ENCODE peak calls at places on chromosome 17, in four cellular contexts. V is HepG2, R is GM12878, Q is K562. A is an unnamed sample.

GRCh38 chr17:40551874-40552768 is 13.2 kb downstream of the CCR7 start:
- DNase-seq in V (peak; percentile 95), R (no peak), Q (peak; percentile 0), A (no peak)

GRCh38 chr17:42361781-42362186 is 26.5 kb downstream of the STAT3 start:
- DNase-seq in V (peak; percentile 34), R (no peak), Q (no peak), A (no peak)

GRCh38 chr17:81865733-81866439 is 5.3 kb downstream of the ARHGDIA start:
- DNase-seq in V (peak; percentile 68), R (no peak), Q (no peak), A (no peak)

GRCh38 chr17:1227917-1228751 is 42.1 kb upstream of the BHLHA9 start:
- DNase-seq in V (no peak), R (peak; percentile 32), Q (no peak), A (no peak)

GRCh38 chr17:72514321-72514861 is 393.6 kb downstream of the SOX9 start:
- DNase-seq in V (no peak), R (no peak), Q (no peak), A (no peak)

GRCh38 chr17:69246726-69247375 is 18.2 kb upstream of the ABCA10 start:
- DNase-seq in V (peak; percentile 62), R (peak; percentile 25), Q (peak; percentile 62), A (peak; percentile 14)

GRCh38 chr17:78573955-78574354 is 3.2 kb downstream of the DNAH17 start:
- DNase-seq in V (peak; percentile 31), R (no peak), Q (peak; percentile 46), A (no peak)

GRCh38 chr17:68640601-68641000 is 39.4 kb upstream of the FAM20A start:
- DNase-seq in V (no peak), R (no peak), Q (no peak), A (no peak)

GRCh38 chr17:1083451-1084187 is 86.7 kb downstream of the TIMM22 start:
- DNase-seq in V (no peak), R (no peak), Q (no peak), A (no peak)

GRCh38 chr17:76179496-76180467 is 38.7 kb upstream of the FOXJ1 start:
- DNase-seq in V (no peak), R (peak; percentile 46), Q (peak; percentile 79), A (no peak)

GRCh38 chr17:48121921-48122650 is 14.5 kb downstream of the SNX11 start:
- DNase-seq in V (no peak), R (no peak), Q (no peak), A (no peak)

GRCh38 chr17:32515677-32516383 is 29.0 kb downstream of the CDK5R1 start:
- DNase-seq in V (no peak), R (peak; percentile 89), Q (no peak), A (no peak)

GRCh38 chr17:47204722-47205418 is 4.3 kb upstream of the MYL4 start:
- DNase-seq in V (no peak), R (peak; percentile 77), Q (peak; percentile 61), A (no peak)

GRCh38 chr17:56809106-56809819 is 24.5 kb downstream of the C17orf67 start:
- DNase-seq in V (no peak), R (no peak), Q (no peak), A (no peak)

GRCh38 chr17:66716236-66717026 is 118.5 kb upstream of the CACNG5 start:
- DNase-seq in V (no peak), R (no peak), Q (no peak), A (no peak)

GRCh38 chr17:42536372-42537155 is 523 bp downstream of the NAGLU start:
- DNase-seq in V (peak; percentile 86), R (no peak), Q (peak; percentile 90), A (peak; percentile 78)

GRCh38 chr17:46738544-46738943 is 79.9 kb downstream of the WNT3 start:
- DNase-seq in V (no peak), R (no peak), Q (no peak), A (no peak)

GRCh38 chr17:74118504-74118903 is 85.0 kb upstream of the RPL38 start:
- DNase-seq in V (no peak), R (no peak), Q (no peak), A (no peak)

GRCh38 chr17:42281571-42282096 is 5.4 kb upstream of the STAT5B start:
- DNase-seq in V (no peak), R (no peak), Q (no peak), A (peak; percentile 2)

GRCh38 chr17:43702636-43703035 is 40.9 kb upstream of the MEOX1 start:
- DNase-seq in V (peak; percentile 65), R (no peak), Q (peak; percentile 59), A (peak; percentile 56)

GRCh38 chr17:3004925-3005324 is 58.5 kb downstream of the OR1D5 start:
- DNase-seq in V (no peak), R (no peak), Q (no peak), A (no peak)

GRCh38 chr17:28549274-28550132 is 2.9 kb downstream of the UNC119 start:
- DNase-seq in V (no peak), R (no peak), Q (no peak), A (no peak)

GRCh38 chr17:2075336-2076056 is 20.6 kb downstream of the HIC1 start:
- DNase-seq in V (no peak), R (no peak), Q (no peak), A (no peak)

GRCh38 chr17:16215002-16215272 is 397 bp downstream of the NCOR1 start:
- DNase-seq in V (peak; percentile 31), R (no peak), Q (peak; percentile 43), A (peak; percentile 43)

GRCh38 chr17:63402808-63403207 is 43.3 kb downstream of the CYB561 start:
- DNase-seq in V (no peak), R (no peak), Q (no peak), A (no peak)
- TF ChIP-seq TARDBP in V (no peak), R (no peak), Q (no peak), A (no peak)

DNA sequence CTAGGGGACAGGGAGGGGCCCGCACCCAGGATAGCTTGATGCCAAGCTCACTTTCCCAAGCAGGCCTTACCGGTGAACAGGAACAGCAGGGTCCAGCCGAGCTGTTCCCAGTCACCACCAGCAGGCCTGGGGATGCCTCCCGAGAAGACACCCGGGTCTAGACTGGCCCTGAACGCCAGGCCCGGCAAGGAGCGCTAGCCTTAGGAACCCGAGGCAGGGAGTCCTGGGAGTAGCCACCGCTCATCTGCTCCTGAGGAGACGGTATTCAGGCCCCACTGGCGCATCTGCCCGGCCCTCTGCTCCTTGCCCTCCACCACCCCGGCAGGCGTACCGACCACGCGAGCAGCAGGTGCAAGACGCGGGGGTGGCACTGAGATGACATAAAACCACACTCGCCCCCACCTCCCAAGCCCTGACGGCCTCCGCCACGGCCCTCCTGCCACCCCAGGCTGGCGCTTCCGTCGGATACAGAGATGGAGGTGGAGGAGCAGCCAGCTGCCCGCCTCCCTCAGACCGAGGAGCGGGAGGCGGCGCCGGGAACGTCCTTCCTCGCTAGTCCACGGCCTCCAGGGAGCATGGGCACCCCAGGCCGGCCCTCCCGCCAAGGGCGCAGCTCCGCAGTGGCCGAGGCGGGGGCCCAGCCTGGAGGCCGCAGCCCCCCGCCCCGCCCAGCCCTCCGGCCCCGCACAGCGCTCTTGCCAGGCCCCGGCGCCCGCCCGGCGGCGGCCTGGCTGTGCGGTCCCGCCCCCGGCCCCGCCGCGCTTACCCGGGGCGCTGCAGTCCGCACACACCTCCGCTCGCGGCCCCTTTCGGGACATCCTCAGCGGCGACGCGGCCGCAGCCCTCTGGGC is 662 bp downstream of the GIT1 start:
- DNase-seq in V (no peak), R (no peak), Q (peak; percentile 32), A (no peak)
- TF ChIP-seq TARDBP in V (no peak), R (no peak), Q (no peak), A (no peak)

DNA sequence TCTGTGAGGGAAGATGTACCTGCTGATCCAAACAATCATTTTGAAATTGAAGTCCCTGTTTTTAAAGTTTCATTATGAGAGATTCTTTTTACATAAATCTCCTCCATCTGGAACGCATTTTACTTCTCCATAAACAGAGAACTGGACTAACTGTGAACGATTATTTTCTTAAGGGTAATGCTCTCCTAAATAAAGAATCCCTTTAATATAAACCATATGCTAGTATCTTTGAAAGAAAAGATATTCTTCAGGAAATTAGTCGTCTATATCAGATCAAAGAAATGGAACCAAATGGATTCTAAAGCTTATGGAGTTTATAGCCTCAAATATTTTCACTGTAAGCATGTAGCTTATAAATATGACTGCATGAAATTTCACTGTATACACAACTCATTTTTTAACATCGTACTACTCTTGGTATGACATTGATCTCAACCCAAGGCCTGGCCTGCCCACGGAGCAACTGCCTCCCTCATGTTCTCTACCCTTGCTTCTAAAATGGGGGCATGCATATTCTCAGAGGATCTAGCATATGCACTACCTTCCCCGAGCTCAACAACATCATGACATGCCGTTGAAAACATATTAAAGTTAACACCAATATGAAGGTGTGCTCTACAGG is 66.4 kb downstream of the MYH10 start:
- DNase-seq in V (no peak), R (no peak), Q (no peak), A (no peak)
- TF ChIP-seq TARDBP in V (no peak), R (no peak), Q (no peak), A (no peak)

GRCh38 chr17:45090711-45091110 is 29.6 kb downstream of the NMT1 start:
- DNase-seq in V (no peak), R (no peak), Q (no peak), A (no peak)
- TF ChIP-seq TARDBP in V (no peak), R (no peak), Q (no peak), A (no peak)

GRCh38 chr17:6749519-6749918 is 6.3 kb upstream of the XAF1 start:
- DNase-seq in V (no peak), R (no peak), Q (peak; percentile 5), A (no peak)

GRCh38 chr17:6753565-6753964 is 2.3 kb upstream of the XAF1 start:
- DNase-seq in V (no peak), R (no peak), Q (no peak), A (no peak)

GRCh38 chr17:6753006-6753445 is 2.8 kb upstream of the XAF1 start:
- DNase-seq in V (peak; percentile 11), R (no peak), Q (no peak), A (no peak)

GRCh38 chr17:6755281-6755680 is 565 bp upstream of the XAF1 start:
- DNase-seq in V (no peak), R (no peak), Q (no peak), A (no peak)

DNA sequence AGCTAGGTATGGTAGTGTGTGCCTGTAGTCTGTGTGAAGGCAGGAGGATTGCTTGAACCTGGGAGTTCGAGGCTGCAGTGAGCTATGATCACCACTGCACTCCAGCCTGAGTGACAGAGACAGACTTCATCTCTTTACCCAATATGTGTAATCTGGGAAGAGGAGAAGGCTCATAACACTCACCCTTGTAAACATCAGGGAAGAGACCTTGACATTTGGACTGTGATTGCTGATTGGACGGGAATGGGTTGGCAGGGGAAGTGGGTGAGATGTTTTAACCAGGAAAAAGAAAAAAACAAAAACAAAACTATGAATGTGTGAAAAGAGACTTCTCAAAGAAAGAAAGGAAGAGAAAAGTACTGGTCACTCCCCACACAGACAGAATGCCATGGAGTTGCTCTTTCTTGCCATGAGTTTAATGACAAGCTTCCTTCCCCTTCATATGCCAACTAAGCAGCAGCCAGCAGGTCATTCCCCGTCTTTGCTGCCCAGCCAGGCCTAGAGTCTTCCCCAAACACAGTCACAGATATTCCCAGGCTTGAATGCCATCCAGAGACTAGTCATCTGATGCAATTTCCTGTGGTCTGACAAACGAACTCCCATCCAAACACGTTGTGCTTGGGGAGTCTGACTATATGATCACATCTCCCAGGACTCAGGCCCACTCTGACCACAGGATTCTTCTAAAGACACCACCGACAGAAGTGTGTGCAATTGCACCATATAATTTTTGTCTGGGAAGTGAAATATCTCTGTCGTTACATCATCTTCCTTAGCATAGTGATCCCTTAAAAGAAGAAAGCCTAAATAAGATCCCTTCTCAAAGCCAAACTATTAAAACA is 3.6 kb upstream of the XAF1 start:
- DNase-seq in V (peak; percentile 81), R (no peak), Q (no peak), A (no peak)
- TF ChIP-seq TARDBP in V (peak; percentile 50), R (no peak), Q (no peak), A (no peak)

A was measured in HEK293T.